ENCODE peak calls at places on chromosomes 6 and 20, in six cellular contexts. T, M, B, S, D and U are unnamed samples.

GRCh38 chr6:10401632-10402223 is 13.1 kb downstream of the TFAP2A start:
- DNase-seq in B (no peak), M (no peak), S (no peak), D (no peak), T (no peak), U (no peak)

GRCh38 chr6:36340671-36341454 is 4.2 kb upstream of the BNIP5 start:
- DNase-seq in D (peak; percentile 59), B (peak; percentile 59), M (peak; percentile 28), T (peak; percentile 75), S (no peak), U (no peak)

GRCh38 chr20:6583134-6583738 is 184.2 kb upstream of the BMP2 start:
- DNase-seq in M (peak; percentile 59), D (peak; percentile 79), S (peak; percentile 50), T (peak; percentile 73), B (peak; percentile 55), U (peak; percentile 23)

GRCh38 chr6:79057746-79058145 is 20.3 kb downstream of the PHIP start:
- DNase-seq in S (no peak), B (peak; percentile 12), M (no peak), T (no peak), D (no peak), U (no peak)

GRCh38 chr6:38436726-38437465 is 202.8 kb downstream of the BTBD9 start:
- DNase-seq in S (no peak), D (peak; percentile 93), T (peak; percentile 65), B (peak; percentile 84), M (peak; percentile 12), U (peak; percentile 12)

GRCh38 chr6:70325009-70325408 is 22.1 kb upstream of the COL9A1 start:
- DNase-seq in M (no peak), S (no peak), B (no peak), T (no peak), D (no peak), U (no peak)

GRCh38 chr20:44615169-44615791 is 32.9 kb downstream of the PKIG start:
- DNase-seq in D (no peak), M (no peak), S (no peak), T (peak; percentile 35), B (peak; percentile 38), U (no peak)

GRCh38 chr6:14664112-14664592 is 546.6 kb downstream of the CD83 start:
- DNase-seq in M (no peak), D (no peak), S (no peak), T (no peak), B (peak; percentile 56), U (no peak)

GRCh38 chr6:111604259-111605099 is 1.2 kb downstream of the TRAF3IP2 start:
- DNase-seq in S (peak; percentile 66), T (peak; percentile 86), M (no peak), B (peak; percentile 80), D (peak; percentile 26), U (no peak)

GRCh38 chr6:92126983-92127382 is 1292.4 kb downstream of the EPHA7 start:
- DNase-seq in B (no peak), S (no peak), T (no peak), M (no peak), D (no peak), U (no peak)

GRCh38 chr6:78910611-78911134 is 43.3 kb downstream of the IRAK1BP1 start:
- DNase-seq in S (no peak), D (no peak), B (no peak), M (no peak), T (peak; percentile 8), U (no peak)

GRCh38 chr6:135089901-135090300 is 35.3 kb upstream of the HBS1L start:
- DNase-seq in M (no peak), T (no peak), S (no peak), B (no peak), D (no peak), U (no peak)

GRCh38 chr20:47448429-47448828 is 53.3 kb upstream of the NCOA3 start:
- DNase-seq in B (no peak), M (no peak), D (no peak), S (no peak), T (no peak), U (no peak)
- TF ChIP-seq CTCF in B (no peak), M (no peak), D (no peak), S (no peak), T (no peak), U (no peak)

DNA sequence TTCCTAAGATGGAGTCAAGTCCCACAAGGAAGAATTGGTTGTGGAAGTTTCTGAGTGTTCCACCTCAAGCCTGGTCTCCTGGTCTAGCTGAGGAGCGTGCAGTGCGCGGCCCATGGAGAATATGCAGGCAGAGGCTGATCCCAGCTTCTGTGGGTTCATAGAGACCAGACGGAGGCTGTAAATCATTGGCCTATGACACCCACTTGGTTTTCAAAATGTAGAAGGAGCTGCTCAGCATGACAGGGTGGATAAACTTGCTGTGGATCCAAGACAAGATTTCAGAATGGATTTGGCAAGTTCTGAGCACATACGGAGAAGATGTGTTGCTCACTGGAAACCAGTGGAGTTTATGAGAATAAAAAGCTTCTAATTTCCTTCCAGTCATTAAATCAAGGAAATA is 735 bp downstream of the KIF25 start:
- DNase-seq in D (no peak), S (no peak), T (no peak), B (no peak), M (no peak), U (no peak)
- H3K4me3 ChIP-seq in D (no peak overlapping the region), S (no peak overlapping the region), T (no peak overlapping the region), B (no peak overlapping the region), M (no peak overlapping the region), U (no peak overlapping the region)

GRCh38 chr6:22907085-22907484 is 337.7 kb downstream of the HDGFL1 start:
- DNase-seq in S (no peak), T (no peak), D (no peak), B (no peak), M (no peak), U (no peak)

GRCh38 chr6:22910370-22910769 is 341.0 kb downstream of the HDGFL1 start:
- DNase-seq in S (no peak), M (no peak), T (no peak), B (no peak), D (no peak), U (no peak)

GRCh38 chr6:22904413-22904812 is 335.0 kb downstream of the HDGFL1 start:
- DNase-seq in B (peak; percentile 42), M (no peak), T (no peak), D (no peak), S (no peak), U (no peak)

DNA sequence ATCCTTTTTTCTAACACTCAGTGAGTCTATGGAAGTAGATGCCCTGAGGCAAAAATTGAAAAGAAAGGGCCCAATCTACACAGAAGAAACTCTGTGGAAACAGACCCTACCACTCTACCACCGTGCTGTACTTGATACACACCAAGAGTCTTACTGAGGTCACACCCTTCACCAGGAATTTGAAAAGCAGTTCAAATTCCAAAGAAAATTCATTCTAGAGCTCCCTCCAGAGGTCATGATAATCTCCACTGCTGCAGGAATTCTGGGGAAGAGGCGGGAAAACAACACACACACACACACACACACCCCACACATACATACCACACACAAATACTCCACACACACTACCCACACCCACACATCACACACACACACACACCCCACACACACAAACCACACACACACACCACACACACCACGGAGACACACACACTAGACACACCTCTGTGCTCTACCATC is 336.8 kb downstream of the HDGFL1 start:
- DNase-seq in S (no peak), T (peak; percentile 59), M (no peak), B (no peak), D (peak; percentile 79), U (no peak)
- TF ChIP-seq CTCF in S (peak; percentile 22), T (peak; percentile 52), M (no peak), B (peak; percentile 40), D (peak; percentile 73), U (peak; percentile 64)

DNA sequence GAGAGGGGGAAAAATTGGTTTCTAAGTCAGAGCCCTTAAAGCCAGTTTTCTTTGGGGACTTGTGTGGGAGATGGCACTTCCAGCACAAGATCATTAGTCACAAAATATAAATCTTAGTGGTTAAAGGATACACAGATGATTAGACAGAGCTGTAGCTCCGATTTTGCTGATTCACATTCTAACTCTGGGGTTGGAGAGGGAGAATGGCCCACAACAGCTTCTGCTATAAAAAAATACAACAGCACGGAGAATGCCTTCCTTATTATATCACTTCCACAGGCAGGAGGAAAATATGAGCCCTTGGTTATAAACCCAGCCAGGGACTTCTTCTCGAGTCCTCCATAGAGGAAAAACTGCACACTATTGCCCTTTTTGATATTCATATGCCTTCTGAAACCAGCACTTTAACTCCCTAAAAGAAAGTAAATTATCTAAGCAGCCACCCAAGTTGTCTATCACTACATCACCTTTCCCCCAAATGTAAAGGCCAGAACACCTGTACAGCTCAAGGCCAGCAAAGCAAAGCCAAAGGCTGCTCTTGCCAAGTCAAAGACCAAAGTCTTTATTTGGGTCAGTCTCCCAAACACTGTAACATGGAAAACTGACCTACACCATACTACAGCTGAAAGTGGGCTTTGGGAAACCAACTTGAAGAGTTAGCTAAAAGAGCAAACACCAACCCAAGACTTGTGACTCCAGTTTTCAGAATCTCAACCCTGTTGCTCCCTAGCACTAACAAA is 10.4 kb downstream of the MRPL14 start:
- DNase-seq in B (peak; percentile 93), T (peak; percentile 64), S (no peak), M (peak; percentile 62), D (peak; percentile 86), U (no peak)
- H3K4me3 ChIP-seq in B (peak overlapping the region; percentile 14), T (no peak overlapping the region), S (no peak overlapping the region), M (no peak overlapping the region), D (peak overlapping the region; percentile 49), U (no peak overlapping the region)

DNA sequence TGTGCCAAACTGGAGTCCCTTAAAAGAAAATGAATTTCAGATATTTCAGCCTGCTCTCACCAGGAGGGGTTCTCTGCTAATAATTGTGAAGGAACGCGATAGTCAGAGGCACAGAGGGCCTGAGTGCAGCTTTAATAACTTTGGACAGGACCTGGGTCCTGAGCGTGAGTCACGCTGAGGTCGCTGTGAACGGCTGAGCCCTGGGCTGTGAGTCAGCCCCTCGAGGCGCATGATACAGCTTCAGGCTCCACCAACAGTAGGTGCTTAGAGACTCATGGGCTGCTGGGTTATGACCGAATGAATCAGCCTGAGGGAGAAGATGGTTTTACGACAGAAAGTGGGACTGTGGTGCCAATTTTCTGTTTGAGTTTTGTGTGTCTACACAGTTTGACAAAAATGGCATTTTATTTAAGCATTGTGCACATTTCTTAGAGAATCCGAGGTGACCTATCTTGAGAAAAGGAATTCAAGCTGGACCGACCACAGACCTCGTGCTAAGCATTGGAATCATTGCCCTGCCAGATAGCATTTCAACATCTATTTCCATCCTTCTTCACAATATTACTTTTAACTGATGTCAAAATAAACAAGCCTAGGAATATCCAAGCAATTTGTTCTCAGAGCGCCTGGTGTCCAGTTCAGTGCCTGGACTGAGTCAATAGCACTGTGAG is 183.0 kb downstream of the THBS2 start:
- DNase-seq in D (peak; percentile 93), T (peak; percentile 98), M (peak; percentile 97), S (peak; percentile 95), B (peak; percentile 100), U (peak; percentile 100)
- TF ChIP-seq CTCF in D (no peak), T (peak; percentile 23), M (peak; percentile 11), S (no peak), B (peak; percentile 32), U (peak; percentile 18)

GRCh38 chr6:45678063-45678620 is 300.4 kb upstream of the SUPT3H start:
- DNase-seq in B (no peak), S (no peak), T (no peak), M (no peak), D (no peak), U (no peak)

GRCh38 chr6:45675634-45676033 is 297.9 kb upstream of the SUPT3H start:
- DNase-seq in B (no peak), M (no peak), S (no peak), T (no peak), D (no peak), U (no peak)

GRCh38 chr6:45676376-45676775 is 298.6 kb upstream of the SUPT3H start:
- DNase-seq in D (no peak), B (no peak), T (no peak), S (no peak), M (no peak), U (no peak)

GRCh38 chr6:45679163-45679562 is 301.4 kb upstream of the SUPT3H start:
- DNase-seq in S (no peak), B (no peak), T (no peak), D (no peak), M (no peak), U (no peak)

GRCh38 chr6:45677381-45677992 is 299.8 kb upstream of the SUPT3H start:
- DNase-seq in M (no peak), T (peak; percentile 53), D (peak; percentile 53), B (peak; percentile 66), S (no peak), U (no peak)
- H3K4me3 ChIP-seq in M (no peak overlapping the region), T (no peak overlapping the region), D (peak overlapping the region; percentile 13), B (no peak overlapping the region), S (no peak overlapping the region), U (no peak overlapping the region)